ENCODE peak calls at places on chromosome 7, in five cellular contexts. One of them, this sample, is unnamed.

GRCh38 chr7:9889557-9889956 is 1084.1 kb upstream of the PHF14 start:
- DNase-seq in fibroblast of lung: no peak
- DNase-seq in nucleus accumbens: no peak
- DNase-seq in heart left ventricle: no peak
- DNase-seq in left cardiac atrium: no peak
- DNase-seq in this sample: no peak

GRCh38 chr7:116153050-116153449 is 57.3 kb upstream of the TES start:
- DNase-seq in fibroblast of lung: no peak
- DNase-seq in left cardiac atrium: no peak
- DNase-seq in heart left ventricle: no peak
- DNase-seq in nucleus accumbens: no peak
- DNase-seq in this sample: no peak

GRCh38 chr7:142485617-142486226 is 227.9 kb upstream of the PRSS58 start:
- DNase-seq in fibroblast of lung: no peak
- DNase-seq in heart left ventricle: no peak
- DNase-seq in nucleus accumbens: no peak
- DNase-seq in left cardiac atrium: no peak
- DNase-seq in this sample: no peak

GRCh38 chr7:99331002-99331401 is 5.3 kb downstream of the ARPC1A start:
- DNase-seq in left cardiac atrium: no peak
- DNase-seq in heart left ventricle: no peak
- DNase-seq in fibroblast of lung: peak; percentile 21
- DNase-seq in nucleus accumbens: no peak
- DNase-seq in this sample: no peak

GRCh38 chr7:41599760-41600159 is 103.1 kb downstream of the INHBA start:
- DNase-seq in nucleus accumbens: no peak
- DNase-seq in heart left ventricle: no peak
- DNase-seq in left cardiac atrium: no peak
- DNase-seq in fibroblast of lung: no peak
- DNase-seq in this sample: no peak

GRCh38 chr7:147400221-147400689 is 1190.3 kb upstream of the C7orf33 start:
- DNase-seq in fibroblast of lung: peak; percentile 67
- DNase-seq in heart left ventricle: no peak
- DNase-seq in left cardiac atrium: no peak
- DNase-seq in nucleus accumbens: no peak
- DNase-seq in this sample: no peak

GRCh38 chr7:89133819-89134218 is 338.3 kb upstream of the TEX47 start:
- DNase-seq in left cardiac atrium: no peak
- DNase-seq in nucleus accumbens: no peak
- DNase-seq in fibroblast of lung: no peak
- DNase-seq in heart left ventricle: no peak
- DNase-seq in this sample: no peak

GRCh38 chr7:54778696-54779285 is 19.8 kb upstream of the SEC61G start:
- DNase-seq in heart left ventricle: no peak
- DNase-seq in nucleus accumbens: no peak
- DNase-seq in fibroblast of lung: peak; percentile 36
- DNase-seq in left cardiac atrium: no peak
- DNase-seq in this sample: no peak

GRCh38 chr7:44057181-44057848 is 8.1 kb downstream of the PGAM2 start:
- DNase-seq in left cardiac atrium: peak; percentile 2
- DNase-seq in fibroblast of lung: no peak
- DNase-seq in heart left ventricle: no peak
- DNase-seq in nucleus accumbens: no peak
- DNase-seq in this sample: no peak

GRCh38 chr7:94330474-94331027 is 64.1 kb upstream of the COL1A2 start:
- DNase-seq in fibroblast of lung: no peak
- DNase-seq in heart left ventricle: no peak
- DNase-seq in left cardiac atrium: no peak
- DNase-seq in nucleus accumbens: no peak
- DNase-seq in this sample: no peak

GRCh38 chr7:28107960-28108359 is 72.6 kb downstream of the JAZF1 start:
- DNase-seq in nucleus accumbens: no peak
- DNase-seq in left cardiac atrium: no peak
- DNase-seq in heart left ventricle: peak; percentile 53
- DNase-seq in fibroblast of lung: peak; percentile 37
- DNase-seq in this sample: no peak

GRCh38 chr7:108358553-108358952 is 97.7 kb downstream of the NRCAM start:
- DNase-seq in fibroblast of lung: peak; percentile 93
- DNase-seq in nucleus accumbens: no peak
- DNase-seq in heart left ventricle: no peak
- DNase-seq in left cardiac atrium: no peak
- DNase-seq in this sample: no peak

GRCh38 chr7:92944633-92945032 is 108.3 kb upstream of the CDK6 start:
- DNase-seq in heart left ventricle: no peak
- DNase-seq in nucleus accumbens: no peak
- DNase-seq in left cardiac atrium: no peak
- DNase-seq in fibroblast of lung: peak; percentile 11
- DNase-seq in this sample: no peak

GRCh38 chr7:42151309-42151708 is 85.7 kb downstream of the GLI3 start:
- DNase-seq in heart left ventricle: no peak
- DNase-seq in fibroblast of lung: peak; percentile 16
- DNase-seq in left cardiac atrium: no peak
- DNase-seq in nucleus accumbens: no peak
- DNase-seq in this sample: no peak

GRCh38 chr7:122299935-122300606 is 4.5 kb downstream of the FEZF1 start:
- DNase-seq in fibroblast of lung: no peak
- DNase-seq in nucleus accumbens: no peak
- DNase-seq in left cardiac atrium: no peak
- DNase-seq in heart left ventricle: no peak
- DNase-seq in this sample: peak; percentile 45

GRCh38 chr7:150753826-150754603 is 16.8 kb downstream of the GIMAP5 start:
- DNase-seq in nucleus accumbens: no peak
- DNase-seq in left cardiac atrium: no peak
- DNase-seq in fibroblast of lung: no peak
- DNase-seq in heart left ventricle: no peak
- DNase-seq in this sample: no peak

GRCh38 chr7:112511451-112512220 is 30.8 kb downstream of the LSMEM1 start:
- DNase-seq in nucleus accumbens: no peak
- DNase-seq in left cardiac atrium: no peak
- DNase-seq in heart left ventricle: no peak
- DNase-seq in fibroblast of lung: no peak
- DNase-seq in this sample: peak; percentile 44

GRCh38 chr7:45974540-45975360 is 53.7 kb upstream of the IGFBP3 start:
- DNase-seq in fibroblast of lung: no peak
- DNase-seq in left cardiac atrium: no peak
- DNase-seq in heart left ventricle: no peak
- DNase-seq in nucleus accumbens: no peak
- DNase-seq in this sample: no peak

GRCh38 chr7:111027396-111027795 is 63.5 kb upstream of the LRRN3 start:
- DNase-seq in fibroblast of lung: no peak
- DNase-seq in left cardiac atrium: no peak
- DNase-seq in heart left ventricle: no peak
- DNase-seq in nucleus accumbens: no peak
- DNase-seq in this sample: no peak

GRCh38 chr7:47285860-47286491 is 295.9 kb downstream of the TNS3 start:
- DNase-seq in fibroblast of lung: peak; percentile 61
- DNase-seq in heart left ventricle: no peak
- DNase-seq in left cardiac atrium: no peak
- DNase-seq in nucleus accumbens: no peak
- DNase-seq in this sample: no peak

GRCh38 chr7:13117103-13117502 is 429.7 kb downstream of the ARL4A start:
- DNase-seq in heart left ventricle: no peak
- DNase-seq in left cardiac atrium: no peak
- DNase-seq in nucleus accumbens: no peak
- DNase-seq in fibroblast of lung: peak; percentile 5
- DNase-seq in this sample: no peak

GRCh38 chr7:155166673-155167370 is 96.7 kb downstream of the HTR5A start:
- DNase-seq in left cardiac atrium: no peak
- DNase-seq in fibroblast of lung: peak; percentile 93
- DNase-seq in nucleus accumbens: no peak
- DNase-seq in heart left ventricle: peak; percentile 45
- DNase-seq in this sample: no peak

GRCh38 chr7:20786049-20786412 is 655 bp downstream of the SP8 start:
- DNase-seq in nucleus accumbens: no peak
- DNase-seq in left cardiac atrium: no peak
- DNase-seq in fibroblast of lung: no peak
- DNase-seq in heart left ventricle: no peak
- DNase-seq in this sample: no peak

GRCh38 chr7:109527833-109528232 is 958.2 kb downstream of the DNAJB9 start:
- DNase-seq in heart left ventricle: no peak
- DNase-seq in left cardiac atrium: no peak
- DNase-seq in fibroblast of lung: no peak
- DNase-seq in nucleus accumbens: no peak
- DNase-seq in this sample: no peak

GRCh38 chr7:70060298-70061068 is 462.2 kb downstream of the AUTS2 start:
- DNase-seq in left cardiac atrium: no peak
- DNase-seq in nucleus accumbens: no peak
- DNase-seq in heart left ventricle: no peak
- DNase-seq in fibroblast of lung: no peak
- DNase-seq in this sample: no peak

GRCh38 chr7:1695800-1696454 is 25.9 kb downstream of the ELFN1 start:
- DNase-seq in nucleus accumbens: no peak
- DNase-seq in left cardiac atrium: peak; percentile 10
- DNase-seq in heart left ventricle: peak; percentile 4
- DNase-seq in fibroblast of lung: no peak
- DNase-seq in this sample: no peak

GRCh38 chr7:1533569-1534329 is 3.2 kb downstream of the MAFK start:
- DNase-seq in heart left ventricle: peak; percentile 88
- DNase-seq in nucleus accumbens: no peak
- DNase-seq in fibroblast of lung: peak; percentile 92
- DNase-seq in left cardiac atrium: peak; percentile 62
- DNase-seq in this sample: peak; percentile 69

GRCh38 chr7:96359876-96360275 is 38.0 kb upstream of the SLC25A13 start:
- DNase-seq in nucleus accumbens: no peak
- DNase-seq in fibroblast of lung: no peak
- DNase-seq in left cardiac atrium: no peak
- DNase-seq in heart left ventricle: no peak
- DNase-seq in this sample: no peak

GRCh38 chr7:107890962-107891618 is at the start of gene DLD:
- DNase-seq in nucleus accumbens: peak; percentile 79
- DNase-seq in heart left ventricle: peak; percentile 97
- DNase-seq in left cardiac atrium: peak; percentile 97
- DNase-seq in fibroblast of lung: peak; percentile 93
- DNase-seq in this sample: peak; percentile 98

GRCh38 chr7:92691578-92691977 is 101.4 kb upstream of the FAM133B start:
- DNase-seq in nucleus accumbens: no peak
- DNase-seq in heart left ventricle: no peak
- DNase-seq in fibroblast of lung: peak; percentile 60
- DNase-seq in left cardiac atrium: no peak
- DNase-seq in this sample: no peak

GRCh38 chr7:37408241-37408884 is 40.3 kb downstream of the ELMO1 start:
- DNase-seq in nucleus accumbens: no peak
- DNase-seq in left cardiac atrium: no peak
- DNase-seq in heart left ventricle: no peak
- DNase-seq in fibroblast of lung: no peak
- DNase-seq in this sample: no peak

GRCh38 chr7:131173148-131173890 is 154.4 kb upstream of the MKLN1 start:
- DNase-seq in left cardiac atrium: no peak
- DNase-seq in heart left ventricle: no peak
- DNase-seq in nucleus accumbens: no peak
- DNase-seq in fibroblast of lung: peak; percentile 51
- DNase-seq in this sample: no peak

GRCh38 chr7:125468855-125469174 is 539.2 kb upstream of the POT1 start:
- DNase-seq in left cardiac atrium: no peak
- DNase-seq in heart left ventricle: no peak
- DNase-seq in fibroblast of lung: no peak
- DNase-seq in nucleus accumbens: no peak
- DNase-seq in this sample: no peak

GRCh38 chr7:153942036-153942435 is 110.2 kb upstream of the DPP6 start:
- DNase-seq in left cardiac atrium: no peak
- DNase-seq in nucleus accumbens: no peak
- DNase-seq in fibroblast of lung: no peak
- DNase-seq in heart left ventricle: no peak
- DNase-seq in this sample: no peak

GRCh38 chr7:107027208-107027607 is 17.3 kb upstream of the PRKAR2B start:
- DNase-seq in heart left ventricle: no peak
- DNase-seq in nucleus accumbens: no peak
- DNase-seq in left cardiac atrium: no peak
- DNase-seq in fibroblast of lung: no peak
- DNase-seq in this sample: no peak

GRCh38 chr7:11436773-11437524 is 395.0 kb downstream of the THSD7A start:
- DNase-seq in heart left ventricle: no peak
- DNase-seq in fibroblast of lung: no peak
- DNase-seq in nucleus accumbens: no peak
- DNase-seq in left cardiac atrium: no peak
- DNase-seq in this sample: no peak

GRCh38 chr7:159213253-159213652 is 68.6 kb upstream of the VIPR2 start:
- DNase-seq in left cardiac atrium: no peak
- DNase-seq in fibroblast of lung: no peak
- DNase-seq in heart left ventricle: no peak
- DNase-seq in nucleus accumbens: no peak
- DNase-seq in this sample: no peak

This sample was measured in right cardiac atrium.